ENCODE peak calls at places on chromosomes 2 and 18, in five cellular contexts. One of them, this sample, is unnamed. For H3K4me1, the result is how much of the 10 kb centered on the place peaks cover.

GRCh38 chr18:13613591-13614317 is 112.6 kb downstream of the FAM210A start:
- DNase-seq in HepG2: no peak
- DNase-seq in H1: no peak
- DNase-seq in GM12878: no peak
- DNase-seq in A549: no peak
- DNase-seq in this sample: no peak

GRCh38 chr18:46386788-46387187 is 270.2 kb downstream of the LOXHD1 start:
- DNase-seq in H1: no peak
- DNase-seq in GM12878: no peak
- DNase-seq in HepG2: no peak
- DNase-seq in A549: no peak
- DNase-seq in this sample: no peak

GRCh38 chr2:158325782-158326335 is 130.7 kb downstream of the CCDC148 start:
- DNase-seq in HepG2: no peak
- DNase-seq in H1: no peak
- DNase-seq in GM12878: no peak
- DNase-seq in A549: no peak
- DNase-seq in this sample: no peak

GRCh38 chr18:52082250-52082649 is 257.7 kb upstream of the DCC start:
- DNase-seq in A549: no peak
- DNase-seq in H1: no peak
- DNase-seq in HepG2: peak
- DNase-seq in GM12878: no peak
- DNase-seq in this sample: no peak

GRCh38 chr2:29202819-29203495 is 87.7 kb downstream of the CLIP4 start:
- DNase-seq in A549: no peak
- DNase-seq in HepG2: no peak
- DNase-seq in GM12878: no peak
- DNase-seq in H1: no peak
- DNase-seq in this sample: no peak

GRCh38 chr18:9536354-9537152 is 61.2 kb downstream of the RALBP1 start:
- DNase-seq in A549: no peak
- DNase-seq in GM12878: no peak
- DNase-seq in HepG2: no peak
- DNase-seq in H1: no peak
- DNase-seq in this sample: no peak

GRCh38 chr2:98902209-98903063 is 33.6 kb downstream of the CRACDL start:
- DNase-seq in GM12878: no peak
- DNase-seq in A549: no peak
- DNase-seq in HepG2: no peak
- DNase-seq in H1: no peak
- DNase-seq in this sample: no peak

GRCh38 chr18:13302611-13303267 is 84.2 kb downstream of the LDLRAD4 start:
- DNase-seq in H1: no peak
- DNase-seq in GM12878: no peak
- DNase-seq in HepG2: no peak
- DNase-seq in A549: no peak
- DNase-seq in this sample: no peak

GRCh38 chr2:136023416-136023815 is 38.0 kb upstream of the DARS1 start:
- DNase-seq in HepG2: peak
- DNase-seq in GM12878: no peak
- DNase-seq in A549: peak
- DNase-seq in H1: no peak
- DNase-seq in this sample: no peak

GRCh38 chr2:36450466-36451196 is 95.1 kb downstream of the CRIM1 start:
- DNase-seq in GM12878: no peak
- DNase-seq in H1: no peak
- DNase-seq in A549: no peak
- DNase-seq in HepG2: peak
- DNase-seq in this sample: no peak

GRCh38 chr2:30706534-30707303 is 100.5 kb downstream of the CAPN13 start:
- DNase-seq in GM12878: peak
- DNase-seq in A549: peak
- DNase-seq in HepG2: peak
- DNase-seq in H1: no peak
- DNase-seq in this sample: peak

GRCh38 chr2:225466891-225467604 is 67.5 kb downstream of the NYAP2 start:
- DNase-seq in A549: no peak
- DNase-seq in HepG2: no peak
- DNase-seq in H1: no peak
- DNase-seq in GM12878: no peak
- DNase-seq in this sample: no peak

DNA sequence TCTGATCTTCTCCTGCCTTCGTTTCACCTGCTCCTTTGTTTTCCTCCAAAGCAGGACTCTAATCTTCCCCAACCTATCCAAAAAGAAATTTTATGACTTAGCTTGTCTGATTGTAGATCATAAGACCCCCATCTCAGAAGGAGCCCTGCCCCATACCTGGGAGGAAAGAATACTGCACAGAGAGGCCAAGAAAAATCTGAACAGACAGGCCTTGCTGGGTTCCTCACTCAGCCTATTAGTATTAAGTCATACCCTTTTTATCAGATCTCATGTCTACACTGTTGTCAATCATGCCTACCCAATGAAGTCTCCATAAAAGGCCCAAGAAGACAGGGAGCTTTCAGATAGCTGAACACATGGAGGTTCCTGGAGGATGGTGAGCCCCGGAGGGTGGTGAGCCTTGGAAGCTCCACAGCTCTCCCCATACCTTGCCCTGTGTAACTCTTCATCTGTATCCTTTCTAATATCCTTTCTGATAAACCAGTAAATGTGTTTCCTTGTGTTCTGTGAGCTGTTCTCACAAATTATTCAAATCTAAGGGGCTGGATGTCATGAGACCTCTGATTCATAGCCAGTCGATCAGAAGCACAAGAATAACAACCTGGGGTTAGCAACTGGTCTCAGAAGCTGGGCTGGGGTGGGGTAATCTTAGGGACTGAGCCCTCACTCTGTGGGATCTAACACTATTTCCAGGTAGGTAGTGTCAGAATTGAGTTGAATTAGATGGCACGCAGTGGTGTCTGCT is 108.8 kb downstream of the SPOPL start:
- DNase-seq in A549: no peak
- DNase-seq in H1: no peak
- DNase-seq in GM12878: no peak
- DNase-seq in HepG2: no peak
- DNase-seq in this sample: no peak
- H3K4me1 ChIP-seq in A549: under half
- H3K4me1 ChIP-seq in H1: under half
- H3K4me1 ChIP-seq in GM12878: under half
- H3K4me1 ChIP-seq in HepG2: under half
- H3K4me1 ChIP-seq in this sample: under half

DNA sequence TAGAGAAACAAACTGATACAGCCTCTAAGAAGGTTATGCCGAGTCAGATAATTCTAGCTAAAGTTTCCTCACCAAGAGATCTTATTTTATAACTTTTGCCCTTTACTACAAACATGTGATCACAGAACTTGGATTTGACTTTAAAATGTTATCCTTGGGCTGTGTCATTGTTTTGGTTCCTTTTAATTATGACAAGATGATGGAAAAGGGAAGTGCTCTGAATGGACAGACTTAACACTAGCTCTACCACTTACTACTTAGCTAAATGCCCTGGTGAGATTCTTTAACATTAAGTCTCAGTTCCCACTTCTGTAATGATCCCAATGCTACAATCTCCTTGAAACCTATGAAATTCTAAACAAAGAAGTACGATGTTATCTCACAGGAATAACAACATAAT is 69.9 kb downstream of the RTTN start:
- DNase-seq in H1: no peak
- DNase-seq in GM12878: no peak
- DNase-seq in A549: no peak
- DNase-seq in HepG2: no peak
- DNase-seq in this sample: no peak
- TF ChIP-seq CEBPB in H1: no peak
- TF ChIP-seq CEBPB in GM12878: no peak
- TF ChIP-seq CEBPB in A549: no peak
- TF ChIP-seq CEBPB in HepG2: no peak
- TF ChIP-seq CEBPB in this sample: no peak

GRCh38 chr2:127061377-127062273 is 45.3 kb downstream of the BIN1 start:
- DNase-seq in GM12878: no peak
- DNase-seq in A549: no peak
- DNase-seq in HepG2: no peak
- DNase-seq in H1: no peak
- DNase-seq in this sample: no peak
- H3K4me1 ChIP-seq in GM12878: under half
- H3K4me1 ChIP-seq in A549: under half
- H3K4me1 ChIP-seq in HepG2: under half
- H3K4me1 ChIP-seq in H1: under half
- H3K4me1 ChIP-seq in this sample: under half

DNA sequence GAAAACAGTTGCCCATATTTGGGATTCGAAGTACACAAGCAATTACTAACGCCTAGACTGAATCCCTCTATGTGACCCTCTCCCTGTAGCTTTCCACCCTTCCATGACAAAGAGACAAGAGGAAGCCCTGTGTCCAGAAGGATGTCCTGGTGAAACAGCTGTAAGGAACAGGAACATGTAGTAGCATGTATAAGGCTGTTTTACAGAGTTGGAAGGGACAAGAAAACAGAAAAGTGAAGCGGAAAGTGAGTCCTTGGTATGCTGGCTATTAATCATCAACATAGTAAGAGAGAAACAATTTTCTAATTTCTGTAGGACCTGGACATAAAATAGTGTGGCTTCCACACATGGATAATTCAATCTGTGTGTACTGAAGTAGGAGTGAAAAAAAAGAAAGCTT is 162.2 kb upstream of the ZSWIM2 start:
- DNase-seq in H1: no peak
- DNase-seq in GM12878: no peak
- DNase-seq in HepG2: no peak
- DNase-seq in A549: no peak
- DNase-seq in this sample: no peak
- TF ChIP-seq CEBPB in H1: no peak
- TF ChIP-seq CEBPB in GM12878: no peak
- TF ChIP-seq CEBPB in HepG2: no peak
- TF ChIP-seq CEBPB in A549: no peak
- TF ChIP-seq CEBPB in this sample: no peak

GRCh38 chr2:134137182-134137595 is 116.7 kb upstream of the MGAT5 start:
- DNase-seq in H1: no peak
- DNase-seq in GM12878: no peak
- DNase-seq in HepG2: no peak
- DNase-seq in A549: no peak
- DNase-seq in this sample: no peak

GRCh38 chr2:134136702-134137101 is 117.2 kb upstream of the MGAT5 start:
- DNase-seq in H1: no peak
- DNase-seq in A549: no peak
- DNase-seq in HepG2: no peak
- DNase-seq in GM12878: no peak
- DNase-seq in this sample: no peak

GRCh38 chr2:134139615-134140014 is 114.3 kb upstream of the MGAT5 start:
- DNase-seq in A549: no peak
- DNase-seq in GM12878: no peak
- DNase-seq in HepG2: no peak
- DNase-seq in H1: no peak
- DNase-seq in this sample: no peak

GRCh38 chr2:134140251-134140661 is 113.6 kb upstream of the MGAT5 start:
- DNase-seq in HepG2: no peak
- DNase-seq in GM12878: no peak
- DNase-seq in A549: no peak
- DNase-seq in H1: no peak
- DNase-seq in this sample: no peak

GRCh38 chr2:134138115-134138514 is 115.8 kb upstream of the MGAT5 start:
- DNase-seq in GM12878: no peak
- DNase-seq in HepG2: no peak
- DNase-seq in H1: no peak
- DNase-seq in A549: no peak
- DNase-seq in this sample: no peak
- H3K4me1 ChIP-seq in GM12878: under half
- H3K4me1 ChIP-seq in HepG2: under half
- H3K4me1 ChIP-seq in H1: under half
- H3K4me1 ChIP-seq in A549: under half
- H3K4me1 ChIP-seq in this sample: half or more

GRCh38 chr2:70790079-70790963 is at the start of gene FIGLA:
- DNase-seq in H1: no peak
- DNase-seq in HepG2: no peak
- DNase-seq in GM12878: no peak
- DNase-seq in A549: no peak
- DNase-seq in this sample: no peak
- TF ChIP-seq CEBPB in H1: no peak
- TF ChIP-seq CEBPB in HepG2: no peak
- TF ChIP-seq CEBPB in GM12878: no peak
- TF ChIP-seq CEBPB in A549: no peak
- TF ChIP-seq CEBPB in this sample: no peak

DNA sequence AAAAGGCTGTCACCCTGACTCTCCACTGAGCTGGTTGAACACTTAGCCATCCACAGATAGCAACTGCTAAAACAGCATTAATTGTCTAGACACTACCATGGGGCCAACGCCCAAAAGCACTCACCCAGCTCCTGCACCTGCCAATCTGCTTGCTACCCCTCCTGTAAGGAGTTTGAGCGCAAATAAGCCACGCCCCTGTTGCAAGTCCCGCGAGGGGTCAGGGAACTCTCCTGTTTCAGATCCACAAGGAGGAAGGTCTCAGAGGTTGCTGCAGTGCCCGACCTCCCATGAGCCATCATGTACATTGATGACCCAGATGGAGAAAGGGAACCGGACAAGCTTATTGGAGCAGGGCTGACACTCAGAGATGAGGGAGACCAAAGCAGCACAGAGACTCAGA is 106.8 kb downstream of the ZNF516 start:
- DNase-seq in HepG2: no peak
- DNase-seq in A549: no peak
- DNase-seq in H1: no peak
- DNase-seq in GM12878: no peak
- DNase-seq in this sample: no peak
- H3K4me1 ChIP-seq in HepG2: under half
- H3K4me1 ChIP-seq in A549: under half
- H3K4me1 ChIP-seq in H1: under half
- H3K4me1 ChIP-seq in GM12878: under half
- H3K4me1 ChIP-seq in this sample: under half